ENCODE peak calls at places on chromosomes 4 and X, in ten cellular contexts. T is activated CD4-positive, alpha-beta T cell treated with anti-CD3 and anti-CD28 coated beads, Interleukin-2, amount 10 ng/mL, durations not matched to agents 7 days and 5 days; K is GM23248; U is EH; P is HEK293T; J is occipital lobe; Y is hippocampal formation; Q is SW480; E is nucleus accumbens; F is ovary. O is an unnamed sample.

GRCh38 chrX:38880460-38880859 is 79.2 kb downstream of the MID1IP1 start:
- DNase-seq in T (no peak), K (peak; percentile 35), U (peak; percentile 53), P (no peak), J (no peak), Y (no peak), Q (peak; percentile 64), E (no peak), F (no peak), O (no peak)

GRCh38 chr4:162229670-162230069 is 65.9 kb upstream of the FSTL5 start:
- DNase-seq in T (no peak), K (no peak), U (no peak), P (no peak), J (no peak), Y (no peak), Q (no peak), E (no peak), F (no peak), O (no peak)

GRCh38 chr4:3201718-3202702 is 46.9 kb upstream of the MSANTD1 start:
- DNase-seq in T (peak; percentile 95), K (peak; percentile 52), U (peak; percentile 30), P (no peak), J (no peak), Y (no peak), Q (peak; percentile 81), E (no peak), F (no peak), O (peak; percentile 70)

GRCh38 chr4:13938299-13938698 is 310.8 kb upstream of the BOD1L1 start:
- DNase-seq in T (no peak), K (no peak), U (no peak), P (no peak), J (no peak), Y (no peak), Q (no peak), E (no peak), F (no peak), O (no peak)

GRCh38 chrX:45150821-45151220 is 49.9 kb downstream of the DIPK2B start:
- DNase-seq in T (no peak), K (no peak), U (no peak), P (no peak), J (no peak), Y (no peak), Q (no peak), E (no peak), F (no peak), O (no peak)

GRCh38 chr4:40909363-40909876 is 159.7 kb downstream of the NSUN7 start:
- DNase-seq in T (no peak), K (peak; percentile 95), U (peak; percentile 89), P (no peak), J (no peak), Y (no peak), Q (peak; percentile 46), E (no peak), F (no peak), O (peak; percentile 51)

GRCh38 chrX:153793291-153793690 is 884 bp downstream of the IDH3G start:
- DNase-seq in T (no peak), K (no peak), U (peak; percentile 11), P (no peak), J (no peak), Y (no peak), Q (no peak), E (no peak), F (no peak), O (no peak)

GRCh38 chr4:141711211-141711610 is 74.8 kb downstream of the IL15 start:
- DNase-seq in T (no peak), K (peak; percentile 74), U (peak; percentile 40), P (peak; percentile 16), J (no peak), Y (no peak), Q (peak; percentile 1), E (no peak), F (no peak), O (no peak)

GRCh38 chr4:73620115-73620792 is at the start of gene RASSF6:
- DNase-seq in T (no peak), K (no peak), U (no peak), P (peak; percentile 50), J (no peak), Y (no peak), Q (peak; percentile 71), E (no peak), F (peak; percentile 22), O (no peak)

GRCh38 chrX:41389311-41389888 is 55.4 kb downstream of the DDX3X start:
- DNase-seq in T (no peak), K (no peak), U (no peak), P (no peak), J (no peak), Y (no peak), Q (peak; percentile 26), E (no peak), F (no peak), O (no peak)

GRCh38 chrX:1480082-1480785 is 27.5 kb upstream of the ASMTL start:
- DNase-seq in T (peak; percentile 4), K (no peak), U (no peak), P (no peak), J (no peak), Y (no peak), Q (no peak), E (no peak), F (no peak), O (no peak)

GRCh38 chr4:63169836-63170235 is 1239.4 kb downstream of the TECRL start:
- DNase-seq in T (no peak), K (no peak), U (no peak), P (no peak), J (no peak), Y (no peak), Q (no peak), E (no peak), F (no peak), O (no peak)

GRCh38 chrX:109036624-109037023 is 300.3 kb upstream of the IRS4 start:
- DNase-seq in T (no peak), K (no peak), U (no peak), P (no peak), J (no peak), Y (no peak), Q (no peak), E (no peak), F (no peak), O (no peak)

GRCh38 chrX:25158635-25159034 is 142.9 kb upstream of the ARX start:
- DNase-seq in T (no peak), K (peak; percentile 5), U (no peak), P (no peak), J (no peak), Y (no peak), Q (no peak), E (no peak), F (no peak), O (no peak)

GRCh38 chr4:113094802-113095201 is 45.3 kb downstream of the ANK2 start:
- DNase-seq in T (no peak), K (peak; percentile 61), U (peak; percentile 12), P (peak; percentile 20), J (no peak), Y (no peak), Q (peak; percentile 22), E (no peak), F (no peak), O (no peak)

GRCh38 chr4:183659029-183659870 is at the start of the genes RWDD4 and TRAPPC11:
- DNase-seq in T (peak; percentile 97), K (peak; percentile 98), U (peak; percentile 99), P (peak; percentile 87), J (peak; percentile 97), Y (peak; percentile 96), Q (peak; percentile 96), E (peak; percentile 87), F (peak; percentile 98), O (peak; percentile 96)

GRCh38 chrX:103066606-103067005 is 2.6 kb upstream of the BEX1 start:
- DNase-seq in T (no peak), K (peak; percentile 6), U (peak; percentile 49), P (no peak), J (no peak), Y (no peak), Q (no peak), E (no peak), F (no peak), O (no peak)

GRCh38 chrX:118974088-118974907 is at the start of gene LONRF3:
- DNase-seq in T (peak; percentile 32), K (peak; percentile 70), U (peak; percentile 49), P (no peak), J (peak; percentile 12), Y (peak; percentile 17), Q (peak; percentile 60), E (peak; percentile 23), F (peak; percentile 73), O (peak; percentile 66)

GRCh38 chrX:259692-260355 is 21.4 kb upstream of the PLCXD1 start:
- DNase-seq in T (no peak), K (no peak), U (no peak), P (no peak), J (no peak), Y (no peak), Q (no peak), E (no peak), F (no peak), O (peak; percentile 58)

GRCh38 chrX:123976671-123977316 is 15.3 kb downstream of the STAG2 start:
- DNase-seq in T (no peak), K (peak; percentile 55), U (peak; percentile 54), P (peak; percentile 21), J (no peak), Y (no peak), Q (peak; percentile 51), E (no peak), F (no peak), O (peak; percentile 22)

GRCh38 chr4:82718067-82718935 is 80.3 kb downstream of the SCD5 start:
- DNase-seq in T (no peak), K (peak; percentile 68), U (no peak), P (no peak), J (no peak), Y (no peak), Q (no peak), E (no peak), F (peak; percentile 87), O (no peak)

GRCh38 chrX:26586570-26586969 is 370.6 kb downstream of the MAGEB5 start:
- DNase-seq in T (no peak), K (no peak), U (no peak), P (no peak), J (no peak), Y (no peak), Q (no peak), E (no peak), F (no peak), O (no peak)

GRCh38 chr4:1518997-1519700 is 112.9 kb upstream of the NKX1-1 start:
- DNase-seq in T (no peak), K (no peak), U (no peak), P (no peak), J (no peak), Y (no peak), Q (no peak), E (no peak), F (no peak), O (peak; percentile 0)

GRCh38 chr4:13365195-13365594 is 118.9 kb downstream of the RAB28 start:
- DNase-seq in T (no peak), K (no peak), U (no peak), P (no peak), J (no peak), Y (no peak), Q (no peak), E (no peak), F (no peak), O (no peak)

GRCh38 chr4:133775881-133776280 is 425.7 kb downstream of the PABPC4L start:
- DNase-seq in T (no peak), K (peak; percentile 42), U (peak; percentile 54), P (no peak), J (no peak), Y (no peak), Q (no peak), E (no peak), F (no peak), O (no peak)

O was measured in CD4-positive, CD25-positive, alpha-beta regulatory T cell.